ENCODE peak calls at places on chromosomes 6 and 20, in ten cellular contexts. One of them, this sample, is unnamed.

GRCh38 chr6:156427345-156427744 is 349.8 kb upstream of the ARID1B start:
- DNase-seq in AG09309: peak
- DNase-seq in Caki2: peak
- DNase-seq in T-helper 9 cell: no peak
- DNase-seq in A549: peak
- DNase-seq in naive thymus-derived CD8-positive, alpha-beta T cell: no peak
- DNase-seq in bronchial epithelial cell: peak
- DNase-seq in MV-4-11: no peak
- DNase-seq in HT-29: peak
- DNase-seq in non-pigmented ciliary epithelial cell: peak
- DNase-seq in this sample: peak

GRCh38 chr6:90978046-90978445 is 391.2 kb upstream of the MAP3K7 start:
- DNase-seq in bronchial epithelial cell: no peak
- DNase-seq in HT-29: no peak
- DNase-seq in T-helper 9 cell: no peak
- DNase-seq in AG09309: no peak
- DNase-seq in naive thymus-derived CD8-positive, alpha-beta T cell: no peak
- DNase-seq in non-pigmented ciliary epithelial cell: peak
- DNase-seq in MV-4-11: no peak
- DNase-seq in A549: no peak
- DNase-seq in Caki2: no peak
- DNase-seq in this sample: no peak

GRCh38 chr6:132007474-132008190 is 56.5 kb upstream of the CCN2 start:
- DNase-seq in T-helper 9 cell: no peak
- DNase-seq in naive thymus-derived CD8-positive, alpha-beta T cell: no peak
- DNase-seq in A549: peak
- DNase-seq in non-pigmented ciliary epithelial cell: no peak
- DNase-seq in HT-29: no peak
- DNase-seq in bronchial epithelial cell: peak
- DNase-seq in Caki2: no peak
- DNase-seq in MV-4-11: peak
- DNase-seq in AG09309: no peak
- DNase-seq in this sample: peak

GRCh38 chr6:44002071-44002590 is 125.1 kb downstream of the MRPL14 start:
- DNase-seq in MV-4-11: no peak
- DNase-seq in A549: peak
- DNase-seq in bronchial epithelial cell: no peak
- DNase-seq in non-pigmented ciliary epithelial cell: no peak
- DNase-seq in naive thymus-derived CD8-positive, alpha-beta T cell: no peak
- DNase-seq in T-helper 9 cell: no peak
- DNase-seq in AG09309: no peak
- DNase-seq in HT-29: peak
- DNase-seq in Caki2: no peak
- DNase-seq in this sample: no peak

GRCh38 chr20:36391456-36391855 is 85.3 kb downstream of the DLGAP4 start:
- DNase-seq in HT-29: no peak
- DNase-seq in non-pigmented ciliary epithelial cell: no peak
- DNase-seq in AG09309: no peak
- DNase-seq in MV-4-11: no peak
- DNase-seq in A549: no peak
- DNase-seq in Caki2: no peak
- DNase-seq in bronchial epithelial cell: peak
- DNase-seq in naive thymus-derived CD8-positive, alpha-beta T cell: no peak
- DNase-seq in T-helper 9 cell: no peak
- DNase-seq in this sample: no peak

GRCh38 chr6:3489032-3489757 is 32.3 kb upstream of the SLC22A23 start:
- DNase-seq in bronchial epithelial cell: peak
- DNase-seq in non-pigmented ciliary epithelial cell: no peak
- DNase-seq in T-helper 9 cell: no peak
- DNase-seq in AG09309: no peak
- DNase-seq in HT-29: no peak
- DNase-seq in Caki2: peak
- DNase-seq in MV-4-11: no peak
- DNase-seq in naive thymus-derived CD8-positive, alpha-beta T cell: no peak
- DNase-seq in A549: peak
- DNase-seq in this sample: no peak

GRCh38 chr6:91611190-91611589 is 1024.3 kb upstream of the MAP3K7 start:
- DNase-seq in AG09309: no peak
- DNase-seq in T-helper 9 cell: no peak
- DNase-seq in HT-29: no peak
- DNase-seq in MV-4-11: no peak
- DNase-seq in A549: no peak
- DNase-seq in Caki2: no peak
- DNase-seq in non-pigmented ciliary epithelial cell: no peak
- DNase-seq in bronchial epithelial cell: no peak
- DNase-seq in naive thymus-derived CD8-positive, alpha-beta T cell: no peak
- DNase-seq in this sample: no peak

GRCh38 chr6:89122625-89123024 is 4.8 kb upstream of the SRSF12 start:
- DNase-seq in Caki2: peak
- DNase-seq in A549: peak
- DNase-seq in non-pigmented ciliary epithelial cell: no peak
- DNase-seq in bronchial epithelial cell: peak
- DNase-seq in AG09309: no peak
- DNase-seq in naive thymus-derived CD8-positive, alpha-beta T cell: no peak
- DNase-seq in HT-29: peak
- DNase-seq in MV-4-11: peak
- DNase-seq in T-helper 9 cell: no peak
- DNase-seq in this sample: no peak

GRCh38 chr6:15023448-15023847 is 222.4 kb upstream of the JARID2 start:
- DNase-seq in MV-4-11: peak
- DNase-seq in naive thymus-derived CD8-positive, alpha-beta T cell: no peak
- DNase-seq in Caki2: no peak
- DNase-seq in non-pigmented ciliary epithelial cell: no peak
- DNase-seq in HT-29: no peak
- DNase-seq in A549: no peak
- DNase-seq in T-helper 9 cell: no peak
- DNase-seq in bronchial epithelial cell: peak
- DNase-seq in AG09309: no peak
- DNase-seq in this sample: no peak

GRCh38 chr6:166348305-166348949 is 6.1 kb upstream of the SFT2D1 start:
- DNase-seq in non-pigmented ciliary epithelial cell: no peak
- DNase-seq in bronchial epithelial cell: no peak
- DNase-seq in naive thymus-derived CD8-positive, alpha-beta T cell: no peak
- DNase-seq in HT-29: no peak
- DNase-seq in Caki2: no peak
- DNase-seq in A549: no peak
- DNase-seq in T-helper 9 cell: no peak
- DNase-seq in MV-4-11: peak
- DNase-seq in AG09309: no peak
- DNase-seq in this sample: no peak

GRCh38 chr6:87315071-87315470 is 7.3 kb upstream of the SMIM8 start:
- DNase-seq in bronchial epithelial cell: no peak
- DNase-seq in naive thymus-derived CD8-positive, alpha-beta T cell: no peak
- DNase-seq in HT-29: no peak
- DNase-seq in Caki2: no peak
- DNase-seq in A549: no peak
- DNase-seq in T-helper 9 cell: no peak
- DNase-seq in non-pigmented ciliary epithelial cell: no peak
- DNase-seq in MV-4-11: no peak
- DNase-seq in AG09309: no peak
- DNase-seq in this sample: no peak

GRCh38 chr6:105810105-105810921 is 275.8 kb upstream of the PRDM1 start:
- DNase-seq in A549: peak
- DNase-seq in naive thymus-derived CD8-positive, alpha-beta T cell: no peak
- DNase-seq in non-pigmented ciliary epithelial cell: peak
- DNase-seq in bronchial epithelial cell: peak
- DNase-seq in HT-29: peak
- DNase-seq in Caki2: peak
- DNase-seq in AG09309: peak
- DNase-seq in T-helper 9 cell: no peak
- DNase-seq in MV-4-11: peak
- DNase-seq in this sample: peak

GRCh38 chr6:160714731-160715130 is 12.7 kb downstream of the PLG start:
- DNase-seq in HT-29: no peak
- DNase-seq in T-helper 9 cell: no peak
- DNase-seq in AG09309: peak
- DNase-seq in bronchial epithelial cell: no peak
- DNase-seq in Caki2: no peak
- DNase-seq in A549: no peak
- DNase-seq in non-pigmented ciliary epithelial cell: no peak
- DNase-seq in naive thymus-derived CD8-positive, alpha-beta T cell: no peak
- DNase-seq in MV-4-11: no peak
- DNase-seq in this sample: no peak

GRCh38 chr20:44648068-44648467 is 3.4 kb downstream of the ADA start:
- DNase-seq in T-helper 9 cell: no peak
- DNase-seq in Caki2: no peak
- DNase-seq in AG09309: no peak
- DNase-seq in HT-29: no peak
- DNase-seq in non-pigmented ciliary epithelial cell: no peak
- DNase-seq in naive thymus-derived CD8-positive, alpha-beta T cell: no peak
- DNase-seq in bronchial epithelial cell: no peak
- DNase-seq in A549: no peak
- DNase-seq in MV-4-11: no peak
- DNase-seq in this sample: no peak

GRCh38 chr6:30951907-30952469 is 11.2 kb downstream of the MUCL3 start:
- DNase-seq in MV-4-11: no peak
- DNase-seq in naive thymus-derived CD8-positive, alpha-beta T cell: no peak
- DNase-seq in bronchial epithelial cell: no peak
- DNase-seq in A549: no peak
- DNase-seq in T-helper 9 cell: no peak
- DNase-seq in non-pigmented ciliary epithelial cell: no peak
- DNase-seq in Caki2: no peak
- DNase-seq in HT-29: no peak
- DNase-seq in AG09309: no peak
- DNase-seq in this sample: no peak

GRCh38 chr20:472889-473292 is 10.6 kb upstream of the TBC1D20 start:
- DNase-seq in MV-4-11: no peak
- DNase-seq in naive thymus-derived CD8-positive, alpha-beta T cell: no peak
- DNase-seq in HT-29: no peak
- DNase-seq in A549: no peak
- DNase-seq in AG09309: no peak
- DNase-seq in T-helper 9 cell: no peak
- DNase-seq in Caki2: no peak
- DNase-seq in bronchial epithelial cell: no peak
- DNase-seq in non-pigmented ciliary epithelial cell: no peak
- DNase-seq in this sample: no peak

GRCh38 chr20:38426006-38426405 is 9.1 kb downstream of the SNHG17 start:
- DNase-seq in HT-29: no peak
- DNase-seq in A549: peak
- DNase-seq in bronchial epithelial cell: peak
- DNase-seq in Caki2: peak
- DNase-seq in non-pigmented ciliary epithelial cell: peak
- DNase-seq in MV-4-11: peak
- DNase-seq in AG09309: peak
- DNase-seq in T-helper 9 cell: no peak
- DNase-seq in naive thymus-derived CD8-positive, alpha-beta T cell: no peak
- DNase-seq in this sample: peak

GRCh38 chr6:113970808-113971676 is at the start of gene HDAC2:
- DNase-seq in naive thymus-derived CD8-positive, alpha-beta T cell: peak
- DNase-seq in Caki2: peak
- DNase-seq in A549: peak
- DNase-seq in bronchial epithelial cell: peak
- DNase-seq in T-helper 9 cell: peak
- DNase-seq in MV-4-11: peak
- DNase-seq in AG09309: peak
- DNase-seq in HT-29: peak
- DNase-seq in non-pigmented ciliary epithelial cell: no peak
- DNase-seq in this sample: peak

GRCh38 chr6:112800439-112800838 is 453.3 kb downstream of the RFPL4B start:
- DNase-seq in Caki2: no peak
- DNase-seq in naive thymus-derived CD8-positive, alpha-beta T cell: no peak
- DNase-seq in HT-29: no peak
- DNase-seq in bronchial epithelial cell: no peak
- DNase-seq in T-helper 9 cell: no peak
- DNase-seq in AG09309: no peak
- DNase-seq in MV-4-11: no peak
- DNase-seq in non-pigmented ciliary epithelial cell: no peak
- DNase-seq in A549: no peak
- DNase-seq in this sample: no peak

GRCh38 chr6:69627625-69628024 is 169.2 kb downstream of the LMBRD1 start:
- DNase-seq in naive thymus-derived CD8-positive, alpha-beta T cell: no peak
- DNase-seq in T-helper 9 cell: no peak
- DNase-seq in AG09309: no peak
- DNase-seq in Caki2: no peak
- DNase-seq in A549: no peak
- DNase-seq in HT-29: no peak
- DNase-seq in non-pigmented ciliary epithelial cell: no peak
- DNase-seq in MV-4-11: no peak
- DNase-seq in bronchial epithelial cell: no peak
- DNase-seq in this sample: no peak

GRCh38 chr20:45951474-45951873 is 17.0 kb downstream of the PCIF1 start:
- DNase-seq in T-helper 9 cell: no peak
- DNase-seq in naive thymus-derived CD8-positive, alpha-beta T cell: peak
- DNase-seq in HT-29: no peak
- DNase-seq in Caki2: no peak
- DNase-seq in A549: no peak
- DNase-seq in bronchial epithelial cell: no peak
- DNase-seq in MV-4-11: no peak
- DNase-seq in non-pigmented ciliary epithelial cell: no peak
- DNase-seq in AG09309: no peak
- DNase-seq in this sample: no peak

GRCh38 chr6:35473075-35473848 is 5.1 kb downstream of the RPL10A start:
- DNase-seq in bronchial epithelial cell: no peak
- DNase-seq in Caki2: no peak
- DNase-seq in A549: no peak
- DNase-seq in AG09309: no peak
- DNase-seq in naive thymus-derived CD8-positive, alpha-beta T cell: peak
- DNase-seq in MV-4-11: peak
- DNase-seq in HT-29: no peak
- DNase-seq in non-pigmented ciliary epithelial cell: no peak
- DNase-seq in T-helper 9 cell: no peak
- DNase-seq in this sample: no peak

GRCh38 chr20:21269772-21270171 is 33.4 kb upstream of the XRN2 start:
- DNase-seq in T-helper 9 cell: no peak
- DNase-seq in Caki2: no peak
- DNase-seq in MV-4-11: no peak
- DNase-seq in bronchial epithelial cell: no peak
- DNase-seq in HT-29: no peak
- DNase-seq in naive thymus-derived CD8-positive, alpha-beta T cell: no peak
- DNase-seq in AG09309: no peak
- DNase-seq in A549: no peak
- DNase-seq in non-pigmented ciliary epithelial cell: no peak
- DNase-seq in this sample: no peak

GRCh38 chr6:87714093-87714809 is 12.2 kb upstream of the AKIRIN2 start:
- DNase-seq in naive thymus-derived CD8-positive, alpha-beta T cell: no peak
- DNase-seq in bronchial epithelial cell: peak
- DNase-seq in MV-4-11: peak
- DNase-seq in HT-29: no peak
- DNase-seq in non-pigmented ciliary epithelial cell: no peak
- DNase-seq in A549: peak
- DNase-seq in T-helper 9 cell: no peak
- DNase-seq in Caki2: peak
- DNase-seq in AG09309: no peak
- DNase-seq in this sample: no peak

GRCh38 chr20:33875055-33875454 is 63.9 kb downstream of the CHMP4B start:
- DNase-seq in T-helper 9 cell: no peak
- DNase-seq in AG09309: no peak
- DNase-seq in bronchial epithelial cell: no peak
- DNase-seq in non-pigmented ciliary epithelial cell: no peak
- DNase-seq in naive thymus-derived CD8-positive, alpha-beta T cell: no peak
- DNase-seq in Caki2: no peak
- DNase-seq in A549: no peak
- DNase-seq in HT-29: no peak
- DNase-seq in MV-4-11: peak
- DNase-seq in this sample: no peak

GRCh38 chr6:5249451-5250122 is 11.2 kb downstream of the LYRM4 start:
- DNase-seq in Caki2: no peak
- DNase-seq in AG09309: no peak
- DNase-seq in A549: no peak
- DNase-seq in MV-4-11: no peak
- DNase-seq in T-helper 9 cell: no peak
- DNase-seq in HT-29: peak
- DNase-seq in naive thymus-derived CD8-positive, alpha-beta T cell: no peak
- DNase-seq in non-pigmented ciliary epithelial cell: peak
- DNase-seq in bronchial epithelial cell: peak
- DNase-seq in this sample: no peak

GRCh38 chr6:52020961-52021570 is 66.3 kb downstream of the PKHD1 start:
- DNase-seq in Caki2: peak
- DNase-seq in HT-29: peak
- DNase-seq in AG09309: no peak
- DNase-seq in naive thymus-derived CD8-positive, alpha-beta T cell: no peak
- DNase-seq in MV-4-11: no peak
- DNase-seq in non-pigmented ciliary epithelial cell: no peak
- DNase-seq in bronchial epithelial cell: peak
- DNase-seq in T-helper 9 cell: no peak
- DNase-seq in A549: peak
- DNase-seq in this sample: peak

GRCh38 chr6:143673638-143674037 is 4.1 kb upstream of the PHACTR2 start:
- DNase-seq in T-helper 9 cell: no peak
- DNase-seq in Caki2: peak
- DNase-seq in naive thymus-derived CD8-positive, alpha-beta T cell: no peak
- DNase-seq in A549: peak
- DNase-seq in MV-4-11: no peak
- DNase-seq in HT-29: peak
- DNase-seq in bronchial epithelial cell: peak
- DNase-seq in non-pigmented ciliary epithelial cell: no peak
- DNase-seq in AG09309: peak
- DNase-seq in this sample: peak

This sample was measured in HS-5.